ENCODE peak calls at places on chromosomes 7 and 10, in nine cellular contexts. One of them, this sample, is unnamed.

GRCh38 chr10:59606551-59606961 is 103.1 kb downstream of the SLC16A9 start:
- DNase-seq in CD8-positive, alpha-beta T cell: no peak
- DNase-seq in testis: no peak
- DNase-seq in neuronal stem cell: no peak
- DNase-seq in activated effector memory CD4-positive, alpha-beta T cell treated with Interleukin-2 at 50 U/mL for 16 hours: no peak
- DNase-seq in ascending aorta: no peak
- DNase-seq in naive thymus-derived CD8-positive, alpha-beta T cell: no peak
- DNase-seq in ELR: no peak
- DNase-seq in amygdala: no peak
- DNase-seq in this sample: no peak

GRCh38 chr10:36779238-36779846 is 346.1 kb upstream of the ANKRD30A start:
- DNase-seq in CD8-positive, alpha-beta T cell: no peak
- DNase-seq in testis: peak
- DNase-seq in neuronal stem cell: peak
- DNase-seq in activated effector memory CD4-positive, alpha-beta T cell treated with Interleukin-2 at 50 U/mL for 16 hours: no peak
- DNase-seq in ascending aorta: no peak
- DNase-seq in naive thymus-derived CD8-positive, alpha-beta T cell: no peak
- DNase-seq in ELR: peak
- DNase-seq in amygdala: peak
- DNase-seq in this sample: no peak

GRCh38 chr7:111560773-111561658 is 1.3 kb downstream of the IMMP2L start:
- DNase-seq in CD8-positive, alpha-beta T cell: no peak
- DNase-seq in testis: no peak
- DNase-seq in neuronal stem cell: no peak
- DNase-seq in activated effector memory CD4-positive, alpha-beta T cell treated with Interleukin-2 at 50 U/mL for 16 hours: no peak
- DNase-seq in ascending aorta: no peak
- DNase-seq in naive thymus-derived CD8-positive, alpha-beta T cell: no peak
- DNase-seq in ELR: peak
- DNase-seq in amygdala: no peak
- DNase-seq in this sample: peak

GRCh38 chr7:33040803-33041516 is 21.6 kb downstream of the NT5C3A start:
- DNase-seq in CD8-positive, alpha-beta T cell: peak
- DNase-seq in testis: peak
- DNase-seq in neuronal stem cell: no peak
- DNase-seq in activated effector memory CD4-positive, alpha-beta T cell treated with Interleukin-2 at 50 U/mL for 16 hours: peak
- DNase-seq in ascending aorta: no peak
- DNase-seq in naive thymus-derived CD8-positive, alpha-beta T cell: peak
- DNase-seq in ELR: peak
- DNase-seq in amygdala: no peak
- DNase-seq in this sample: no peak

GRCh38 chr10:125060851-125061556 is 99.4 kb downstream of the CTBP2 start:
- DNase-seq in CD8-positive, alpha-beta T cell: peak
- DNase-seq in testis: peak
- DNase-seq in neuronal stem cell: peak
- DNase-seq in activated effector memory CD4-positive, alpha-beta T cell treated with Interleukin-2 at 50 U/mL for 16 hours: no peak
- DNase-seq in ascending aorta: peak
- DNase-seq in naive thymus-derived CD8-positive, alpha-beta T cell: peak
- DNase-seq in ELR: peak
- DNase-seq in amygdala: peak
- DNase-seq in this sample: no peak

GRCh38 chr10:122499491-122499941 is 38.2 kb downstream of the HTRA1 start:
- DNase-seq in CD8-positive, alpha-beta T cell: no peak
- DNase-seq in testis: no peak
- DNase-seq in neuronal stem cell: no peak
- DNase-seq in activated effector memory CD4-positive, alpha-beta T cell treated with Interleukin-2 at 50 U/mL for 16 hours: no peak
- DNase-seq in ascending aorta: no peak
- DNase-seq in naive thymus-derived CD8-positive, alpha-beta T cell: no peak
- DNase-seq in ELR: no peak
- DNase-seq in amygdala: no peak
- DNase-seq in this sample: no peak

GRCh38 chr10:32957341-32958084 is 517 bp downstream of the ITGB1 start:
- DNase-seq in CD8-positive, alpha-beta T cell: peak
- DNase-seq in testis: peak
- DNase-seq in neuronal stem cell: peak
- DNase-seq in activated effector memory CD4-positive, alpha-beta T cell treated with Interleukin-2 at 50 U/mL for 16 hours: peak
- DNase-seq in ascending aorta: no peak
- DNase-seq in naive thymus-derived CD8-positive, alpha-beta T cell: peak
- DNase-seq in ELR: no peak
- DNase-seq in amygdala: peak
- DNase-seq in this sample: no peak

GRCh38 chr10:14688606-14689005 is 86.1 kb downstream of the FAM107B start:
- DNase-seq in CD8-positive, alpha-beta T cell: no peak
- DNase-seq in testis: no peak
- DNase-seq in neuronal stem cell: no peak
- DNase-seq in activated effector memory CD4-positive, alpha-beta T cell treated with Interleukin-2 at 50 U/mL for 16 hours: no peak
- DNase-seq in ascending aorta: no peak
- DNase-seq in naive thymus-derived CD8-positive, alpha-beta T cell: no peak
- DNase-seq in ELR: peak
- DNase-seq in amygdala: no peak
- DNase-seq in this sample: no peak

GRCh38 chr10:130493446-130494198 is 357.4 kb downstream of the GLRX3 start:
- DNase-seq in CD8-positive, alpha-beta T cell: no peak
- DNase-seq in testis: no peak
- DNase-seq in neuronal stem cell: no peak
- DNase-seq in activated effector memory CD4-positive, alpha-beta T cell treated with Interleukin-2 at 50 U/mL for 16 hours: no peak
- DNase-seq in ascending aorta: no peak
- DNase-seq in naive thymus-derived CD8-positive, alpha-beta T cell: no peak
- DNase-seq in ELR: no peak
- DNase-seq in amygdala: no peak
- DNase-seq in this sample: no peak

GRCh38 chr10:7053195-7053594 is 357.6 kb downstream of the SFMBT2 start:
- DNase-seq in CD8-positive, alpha-beta T cell: no peak
- DNase-seq in testis: no peak
- DNase-seq in neuronal stem cell: no peak
- DNase-seq in activated effector memory CD4-positive, alpha-beta T cell treated with Interleukin-2 at 50 U/mL for 16 hours: no peak
- DNase-seq in ascending aorta: no peak
- DNase-seq in naive thymus-derived CD8-positive, alpha-beta T cell: no peak
- DNase-seq in ELR: no peak
- DNase-seq in amygdala: no peak
- DNase-seq in this sample: no peak

GRCh38 chr7:95322396-95322795 is 1.9 kb downstream of the PON1 start:
- DNase-seq in CD8-positive, alpha-beta T cell: no peak
- DNase-seq in testis: no peak
- DNase-seq in neuronal stem cell: no peak
- DNase-seq in activated effector memory CD4-positive, alpha-beta T cell treated with Interleukin-2 at 50 U/mL for 16 hours: no peak
- DNase-seq in ascending aorta: no peak
- DNase-seq in naive thymus-derived CD8-positive, alpha-beta T cell: no peak
- DNase-seq in ELR: no peak
- DNase-seq in amygdala: no peak
- DNase-seq in this sample: no peak

GRCh38 chr7:152966189-152966588 is 206.6 kb downstream of the ACTR3B start:
- DNase-seq in CD8-positive, alpha-beta T cell: no peak
- DNase-seq in testis: no peak
- DNase-seq in neuronal stem cell: no peak
- DNase-seq in activated effector memory CD4-positive, alpha-beta T cell treated with Interleukin-2 at 50 U/mL for 16 hours: no peak
- DNase-seq in ascending aorta: no peak
- DNase-seq in naive thymus-derived CD8-positive, alpha-beta T cell: no peak
- DNase-seq in ELR: no peak
- DNase-seq in amygdala: no peak
- DNase-seq in this sample: no peak

GRCh38 chr10:836782-837181 is 94.7 kb downstream of the LARP4B start:
- DNase-seq in CD8-positive, alpha-beta T cell: no peak
- DNase-seq in testis: no peak
- DNase-seq in neuronal stem cell: no peak
- DNase-seq in activated effector memory CD4-positive, alpha-beta T cell treated with Interleukin-2 at 50 U/mL for 16 hours: no peak
- DNase-seq in ascending aorta: no peak
- DNase-seq in naive thymus-derived CD8-positive, alpha-beta T cell: no peak
- DNase-seq in ELR: no peak
- DNase-seq in amygdala: no peak
- DNase-seq in this sample: no peak

GRCh38 chr7:111089822-111090426 is 1.0 kb upstream of the LRRN3 start:
- DNase-seq in CD8-positive, alpha-beta T cell: no peak
- DNase-seq in testis: no peak
- DNase-seq in neuronal stem cell: no peak
- DNase-seq in activated effector memory CD4-positive, alpha-beta T cell treated with Interleukin-2 at 50 U/mL for 16 hours: no peak
- DNase-seq in ascending aorta: no peak
- DNase-seq in naive thymus-derived CD8-positive, alpha-beta T cell: no peak
- DNase-seq in ELR: peak
- DNase-seq in amygdala: no peak
- DNase-seq in this sample: no peak

GRCh38 chr10:31138026-31138553 is 106.4 kb upstream of the ZNF438 start:
- DNase-seq in CD8-positive, alpha-beta T cell: no peak
- DNase-seq in testis: no peak
- DNase-seq in neuronal stem cell: no peak
- DNase-seq in activated effector memory CD4-positive, alpha-beta T cell treated with Interleukin-2 at 50 U/mL for 16 hours: no peak
- DNase-seq in ascending aorta: no peak
- DNase-seq in naive thymus-derived CD8-positive, alpha-beta T cell: no peak
- DNase-seq in ELR: no peak
- DNase-seq in amygdala: no peak
- DNase-seq in this sample: no peak

GRCh38 chr10:96720422-96721206 is at the start of gene PIK3AP1:
- DNase-seq in CD8-positive, alpha-beta T cell: peak
- DNase-seq in testis: peak
- DNase-seq in neuronal stem cell: peak
- DNase-seq in activated effector memory CD4-positive, alpha-beta T cell treated with Interleukin-2 at 50 U/mL for 16 hours: peak
- DNase-seq in ascending aorta: no peak
- DNase-seq in naive thymus-derived CD8-positive, alpha-beta T cell: peak
- DNase-seq in ELR: peak
- DNase-seq in amygdala: no peak
- DNase-seq in this sample: no peak

GRCh38 chr7:69365588-69366241 is 232.6 kb upstream of the AUTS2 start:
- DNase-seq in CD8-positive, alpha-beta T cell: no peak
- DNase-seq in testis: no peak
- DNase-seq in neuronal stem cell: no peak
- DNase-seq in activated effector memory CD4-positive, alpha-beta T cell treated with Interleukin-2 at 50 U/mL for 16 hours: no peak
- DNase-seq in ascending aorta: no peak
- DNase-seq in naive thymus-derived CD8-positive, alpha-beta T cell: no peak
- DNase-seq in ELR: no peak
- DNase-seq in amygdala: no peak
- DNase-seq in this sample: no peak

GRCh38 chr7:88866265-88866863 is 70.8 kb upstream of the TEX47 start:
- DNase-seq in CD8-positive, alpha-beta T cell: no peak
- DNase-seq in testis: no peak
- DNase-seq in neuronal stem cell: no peak
- DNase-seq in activated effector memory CD4-positive, alpha-beta T cell treated with Interleukin-2 at 50 U/mL for 16 hours: no peak
- DNase-seq in ascending aorta: no peak
- DNase-seq in naive thymus-derived CD8-positive, alpha-beta T cell: no peak
- DNase-seq in ELR: no peak
- DNase-seq in amygdala: no peak
- DNase-seq in this sample: no peak

GRCh38 chr10:7258948-7259523 is 151.8 kb downstream of the SFMBT2 start:
- DNase-seq in CD8-positive, alpha-beta T cell: peak
- DNase-seq in testis: no peak
- DNase-seq in neuronal stem cell: no peak
- DNase-seq in activated effector memory CD4-positive, alpha-beta T cell treated with Interleukin-2 at 50 U/mL for 16 hours: peak
- DNase-seq in ascending aorta: no peak
- DNase-seq in naive thymus-derived CD8-positive, alpha-beta T cell: peak
- DNase-seq in ELR: no peak
- DNase-seq in amygdala: no peak
- DNase-seq in this sample: no peak

GRCh38 chr7:65978891-65979582 is 3.0 kb downstream of the GUSB start:
- DNase-seq in CD8-positive, alpha-beta T cell: no peak
- DNase-seq in testis: no peak
- DNase-seq in neuronal stem cell: no peak
- DNase-seq in activated effector memory CD4-positive, alpha-beta T cell treated with Interleukin-2 at 50 U/mL for 16 hours: no peak
- DNase-seq in ascending aorta: no peak
- DNase-seq in naive thymus-derived CD8-positive, alpha-beta T cell: no peak
- DNase-seq in ELR: no peak
- DNase-seq in amygdala: no peak
- DNase-seq in this sample: no peak

GRCh38 chr10:8054243-8054497 is 318 bp upstream of the GATA3 start:
- DNase-seq in CD8-positive, alpha-beta T cell: no peak
- DNase-seq in testis: no peak
- DNase-seq in neuronal stem cell: no peak
- DNase-seq in activated effector memory CD4-positive, alpha-beta T cell treated with Interleukin-2 at 50 U/mL for 16 hours: no peak
- DNase-seq in ascending aorta: no peak
- DNase-seq in naive thymus-derived CD8-positive, alpha-beta T cell: no peak
- DNase-seq in ELR: peak
- DNase-seq in amygdala: no peak
- DNase-seq in this sample: no peak

GRCh38 chr10:3774018-3774813 is 10.8 kb downstream of the KLF6 start:
- DNase-seq in CD8-positive, alpha-beta T cell: peak
- DNase-seq in testis: no peak
- DNase-seq in neuronal stem cell: no peak
- DNase-seq in activated effector memory CD4-positive, alpha-beta T cell treated with Interleukin-2 at 50 U/mL for 16 hours: no peak
- DNase-seq in ascending aorta: no peak
- DNase-seq in naive thymus-derived CD8-positive, alpha-beta T cell: no peak
- DNase-seq in ELR: peak
- DNase-seq in amygdala: no peak
- DNase-seq in this sample: no peak

GRCh38 chr10:62112325-62112724 is 156.3 kb downstream of the RTKN2 start:
- DNase-seq in CD8-positive, alpha-beta T cell: no peak
- DNase-seq in testis: no peak
- DNase-seq in neuronal stem cell: no peak
- DNase-seq in activated effector memory CD4-positive, alpha-beta T cell treated with Interleukin-2 at 50 U/mL for 16 hours: no peak
- DNase-seq in ascending aorta: no peak
- DNase-seq in naive thymus-derived CD8-positive, alpha-beta T cell: no peak
- DNase-seq in ELR: peak
- DNase-seq in amygdala: no peak
- DNase-seq in this sample: no peak

GRCh38 chr10:79055892-79056291 is 12.9 kb upstream of the ZMIZ1 start:
- DNase-seq in CD8-positive, alpha-beta T cell: no peak
- DNase-seq in testis: no peak
- DNase-seq in neuronal stem cell: no peak
- DNase-seq in activated effector memory CD4-positive, alpha-beta T cell treated with Interleukin-2 at 50 U/mL for 16 hours: no peak
- DNase-seq in ascending aorta: no peak
- DNase-seq in naive thymus-derived CD8-positive, alpha-beta T cell: no peak
- DNase-seq in ELR: no peak
- DNase-seq in amygdala: no peak
- DNase-seq in this sample: no peak

GRCh38 chr7:50146692-50147091 is 53.6 kb upstream of the ZPBP start:
- DNase-seq in CD8-positive, alpha-beta T cell: no peak
- DNase-seq in testis: no peak
- DNase-seq in neuronal stem cell: no peak
- DNase-seq in activated effector memory CD4-positive, alpha-beta T cell treated with Interleukin-2 at 50 U/mL for 16 hours: no peak
- DNase-seq in ascending aorta: no peak
- DNase-seq in naive thymus-derived CD8-positive, alpha-beta T cell: no peak
- DNase-seq in ELR: no peak
- DNase-seq in amygdala: no peak
- DNase-seq in this sample: no peak

GRCh38 chr7:67738145-67738544 is 741.5 kb downstream of the TYW1 start:
- DNase-seq in CD8-positive, alpha-beta T cell: no peak
- DNase-seq in testis: no peak
- DNase-seq in neuronal stem cell: no peak
- DNase-seq in activated effector memory CD4-positive, alpha-beta T cell treated with Interleukin-2 at 50 U/mL for 16 hours: no peak
- DNase-seq in ascending aorta: no peak
- DNase-seq in naive thymus-derived CD8-positive, alpha-beta T cell: no peak
- DNase-seq in ELR: no peak
- DNase-seq in amygdala: no peak
- DNase-seq in this sample: no peak

GRCh38 chr7:24395512-24395911 is 111.5 kb downstream of the NPY start:
- DNase-seq in CD8-positive, alpha-beta T cell: no peak
- DNase-seq in testis: no peak
- DNase-seq in neuronal stem cell: no peak
- DNase-seq in activated effector memory CD4-positive, alpha-beta T cell treated with Interleukin-2 at 50 U/mL for 16 hours: no peak
- DNase-seq in ascending aorta: no peak
- DNase-seq in naive thymus-derived CD8-positive, alpha-beta T cell: no peak
- DNase-seq in ELR: no peak
- DNase-seq in amygdala: no peak
- DNase-seq in this sample: no peak

GRCh38 chr10:74926791-74927585 is 100.6 kb downstream of the KAT6B start:
- DNase-seq in CD8-positive, alpha-beta T cell: no peak
- DNase-seq in testis: no peak
- DNase-seq in neuronal stem cell: no peak
- DNase-seq in activated effector memory CD4-positive, alpha-beta T cell treated with Interleukin-2 at 50 U/mL for 16 hours: no peak
- DNase-seq in ascending aorta: no peak
- DNase-seq in naive thymus-derived CD8-positive, alpha-beta T cell: no peak
- DNase-seq in ELR: no peak
- DNase-seq in amygdala: peak
- DNase-seq in this sample: no peak

GRCh38 chr7:134724606-134725005 is 54.8 kb upstream of the CALD1 start:
- DNase-seq in CD8-positive, alpha-beta T cell: no peak
- DNase-seq in testis: no peak
- DNase-seq in neuronal stem cell: no peak
- DNase-seq in activated effector memory CD4-positive, alpha-beta T cell treated with Interleukin-2 at 50 U/mL for 16 hours: no peak
- DNase-seq in ascending aorta: no peak
- DNase-seq in naive thymus-derived CD8-positive, alpha-beta T cell: no peak
- DNase-seq in ELR: peak
- DNase-seq in amygdala: no peak
- DNase-seq in this sample: no peak

GRCh38 chr7:142606081-142606480 is 143.2 kb upstream of the PRSS1 start:
- DNase-seq in CD8-positive, alpha-beta T cell: no peak
- DNase-seq in testis: no peak
- DNase-seq in neuronal stem cell: no peak
- DNase-seq in activated effector memory CD4-positive, alpha-beta T cell treated with Interleukin-2 at 50 U/mL for 16 hours: no peak
- DNase-seq in ascending aorta: no peak
- DNase-seq in naive thymus-derived CD8-positive, alpha-beta T cell: no peak
- DNase-seq in ELR: no peak
- DNase-seq in amygdala: no peak
- DNase-seq in this sample: no peak

GRCh38 chr10:128058746-128059125 is 67.5 kb downstream of the MKI67 start:
- DNase-seq in CD8-positive, alpha-beta T cell: no peak
- DNase-seq in testis: no peak
- DNase-seq in neuronal stem cell: no peak
- DNase-seq in activated effector memory CD4-positive, alpha-beta T cell treated with Interleukin-2 at 50 U/mL for 16 hours: no peak
- DNase-seq in ascending aorta: no peak
- DNase-seq in naive thymus-derived CD8-positive, alpha-beta T cell: no peak
- DNase-seq in ELR: no peak
- DNase-seq in amygdala: no peak
- DNase-seq in this sample: no peak

This sample was measured in KG1.